ENCODE peak calls at places on chromosomes 4 and X, in five cellular contexts. H is mammary epithelial cell, V is foreskin fibroblast, Z is ovary, Y is fibroblast of pulmonary artery. D is an unnamed sample.

GRCh38 chr4:25144870-25145481 is 15.3 kb downstream of the SEPSECS start:
- DNase-seq in H (no peak), V (peak; percentile 10), Z (no peak), Y (peak; percentile 57), D (no peak)

GRCh38 chrX:63784346-63784901 is 590 bp downstream of the ARHGEF9 start:
- DNase-seq in H (no peak), V (no peak), Z (peak; percentile 13), Y (no peak), D (no peak)

GRCh38 chrX:129786210-129786651 is 6.5 kb downstream of the SASH3 start:
- DNase-seq in H (no peak), V (no peak), Z (no peak), Y (no peak), D (no peak)

GRCh38 chr4:98838528-98838927 is 90.4 kb downstream of the EIF4E start:
- DNase-seq in H (no peak), V (no peak), Z (no peak), Y (no peak), D (no peak)

GRCh38 chr4:140315032-140315826 is 58.2 kb upstream of the SCOC start:
- DNase-seq in H (no peak), V (no peak), Z (no peak), Y (no peak), D (no peak)

GRCh38 chrX:110045988-110046387 is 43.1 kb downstream of the TMEM164 start:
- DNase-seq in H (no peak), V (no peak), Z (no peak), Y (peak; percentile 21), D (no peak)

GRCh38 chrX:20743054-20743453 is 476.3 kb upstream of the RPS6KA3 start:
- DNase-seq in H (no peak), V (no peak), Z (no peak), Y (no peak), D (no peak)

GRCh38 chr4:138275216-138275615 is 33.1 kb upstream of the SLC7A11 start:
- DNase-seq in H (peak; percentile 31), V (no peak), Z (no peak), Y (peak; percentile 50), D (no peak)

DNA sequence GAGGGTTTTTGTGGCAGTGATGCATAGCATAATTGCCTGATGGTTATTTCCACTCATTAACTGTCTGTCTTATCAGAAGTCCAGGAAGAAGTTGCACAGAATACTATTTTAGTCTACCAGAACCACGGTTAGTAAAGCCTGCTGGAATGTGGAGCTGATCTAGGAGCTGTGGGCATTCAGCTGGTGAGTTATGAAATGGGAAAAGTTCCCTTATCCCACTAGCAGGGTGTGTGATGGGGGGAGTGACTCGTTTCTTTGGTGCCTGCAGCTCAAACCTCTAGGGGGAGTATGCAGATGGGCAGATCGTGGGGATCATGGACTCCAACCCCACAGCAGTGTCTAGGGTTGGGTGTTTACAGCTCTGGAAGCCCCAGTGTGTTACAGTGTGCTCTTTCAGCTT is 305.6 kb upstream of the BOD1L1 start:
- DNase-seq in H (peak; percentile 40), V (peak; percentile 56), Z (no peak), Y (peak; percentile 43), D (no peak)
- TF ChIP-seq CTCF in H (no peak), V (no peak), Z (no peak), Y (peak; percentile 12), D (peak; percentile 0)

DNA sequence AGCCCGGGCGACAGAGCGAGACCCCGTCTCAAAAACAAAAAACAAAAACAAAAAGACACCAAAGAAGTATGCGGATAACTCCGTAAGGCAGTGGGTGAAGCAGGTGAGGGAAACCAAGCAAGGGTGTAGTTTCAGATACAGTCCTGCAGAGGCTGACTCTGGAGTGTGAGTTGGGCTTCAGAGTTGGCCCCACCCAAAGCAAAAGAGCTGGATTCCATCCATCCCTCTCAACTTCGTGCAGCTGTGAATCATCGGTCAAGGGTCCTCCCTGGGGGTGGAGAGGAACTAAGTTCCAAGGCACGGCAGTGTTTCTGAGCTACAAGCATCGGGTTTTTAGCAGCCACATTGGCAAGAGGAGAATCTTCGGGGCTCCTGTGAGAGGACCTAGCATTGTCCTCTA is 43.9 kb upstream of the FAM9A start:
- DNase-seq in H (no peak), V (peak; percentile 14), Z (no peak), Y (peak; percentile 53), D (no peak)
- TF ChIP-seq CTCF in H (peak; percentile 4), V (peak; percentile 19), Z (no peak), Y (peak; percentile 17), D (no peak)

GRCh38 chr4:2443986-2444740 is 24.7 kb upstream of the RNF4 start:
- DNase-seq in H (no peak), V (no peak), Z (no peak), Y (no peak), D (no peak)

GRCh38 chr4:2443061-2443730 is 24.4 kb downstream of the CFAP99 start:
- DNase-seq in H (no peak), V (no peak), Z (no peak), Y (no peak), D (no peak)

GRCh38 chr4:2445130-2445529 is 23.8 kb upstream of the RNF4 start:
- DNase-seq in H (no peak), V (no peak), Z (no peak), Y (no peak), D (no peak)

GRCh38 chr4:2441393-2442174 is 22.8 kb downstream of the CFAP99 start:
- DNase-seq in H (peak; percentile 27), V (no peak), Z (no peak), Y (peak; percentile 70), D (no peak)

GRCh38 chr4:2442175-2442993 is 23.6 kb downstream of the CFAP99 start:
- DNase-seq in H (no peak), V (no peak), Z (no peak), Y (no peak), D (no peak)
- TF ChIP-seq CTCF in H (no peak), V (no peak), Z (no peak), Y (no peak), D (no peak)

GRCh38 chr4:8886625-8887406 is 15.2 kb upstream of the HMX1 start:
- DNase-seq in H (no peak), V (no peak), Z (no peak), Y (no peak), D (no peak)
- TF ChIP-seq CTCF in H (peak; percentile 12), V (peak; percentile 16), Z (no peak), Y (peak; percentile 33), D (peak; percentile 12)

GRCh38 chr4:156596026-156596425 is 375.6 kb downstream of the PDGFC start:
- DNase-seq in H (no peak), V (no peak), Z (no peak), Y (peak; percentile 56), D (no peak)

GRCh38 chr4:156591679-156592078 is 379.9 kb downstream of the PDGFC start:
- DNase-seq in H (no peak), V (no peak), Z (no peak), Y (no peak), D (no peak)

GRCh38 chr4:156595041-156595440 is 376.6 kb downstream of the PDGFC start:
- DNase-seq in H (peak; percentile 20), V (no peak), Z (no peak), Y (no peak), D (no peak)

GRCh38 chr4:156594619-156595018 is 377.0 kb downstream of the PDGFC start:
- DNase-seq in H (peak; percentile 24), V (no peak), Z (no peak), Y (no peak), D (no peak)

DNA sequence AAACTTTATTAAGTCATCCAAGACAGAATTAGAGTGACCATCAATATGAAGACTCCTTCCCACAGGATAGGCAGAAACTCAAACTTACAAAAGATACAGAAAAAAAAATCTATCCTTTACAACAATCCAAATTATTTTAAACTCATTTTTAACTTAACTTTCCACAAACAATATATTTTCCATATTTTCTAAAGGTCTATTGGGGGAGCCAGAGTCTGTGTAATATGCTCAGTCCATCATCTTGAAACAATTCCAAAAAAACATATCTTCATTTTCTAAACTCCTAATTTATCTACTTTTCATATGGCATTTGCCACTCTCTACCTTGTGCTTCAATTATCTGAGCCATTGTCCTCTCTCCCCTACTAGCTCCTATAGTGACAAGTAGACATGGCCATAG is 378.1 kb downstream of the PDGFC start:
- DNase-seq in H (no peak), V (no peak), Z (no peak), Y (no peak), D (no peak)
- TF ChIP-seq CTCF in H (no peak), V (no peak), Z (no peak), Y (peak; percentile 2), D (peak; percentile 11)

GRCh38 chr4:1345905-1346780 is 865 bp upstream of the UVSSA start:
- DNase-seq in H (peak; percentile 37), V (no peak), Z (peak; percentile 57), Y (peak; percentile 57), D (no peak)
- TF ChIP-seq CTCF in H (no peak), V (peak; percentile 4), Z (no peak), Y (peak; percentile 43), D (no peak)